ENCODE peak calls at places on chromosomes 6 and 20, in six cellular contexts. One of them, this sample, is unnamed.

GRCh38 chr20:46965477-46965876 is 70.8 kb downstream of the EYA2 start:
- DNase-seq in GM12878: no peak
- DNase-seq in H1: no peak
- DNase-seq in HepG2: no peak
- DNase-seq in K562: no peak
- DNase-seq in GM23338: no peak
- DNase-seq in this sample: no peak

GRCh38 chr20:38825901-38826625 is 20.6 kb downstream of the PPP1R16B start:
- DNase-seq in H1: no peak
- DNase-seq in GM12878: no peak
- DNase-seq in HepG2: peak; percentile 85
- DNase-seq in GM23338: peak; percentile 79
- DNase-seq in K562: no peak
- DNase-seq in this sample: no peak

GRCh38 chr6:45946352-45946751 is 69.3 kb downstream of the CLIC5 start:
- DNase-seq in HepG2: peak; percentile 25
- DNase-seq in H1: no peak
- DNase-seq in GM12878: no peak
- DNase-seq in K562: no peak
- DNase-seq in GM23338: peak; percentile 59
- DNase-seq in this sample: peak; percentile 45

GRCh38 chr20:53654932-53655674 is 61.5 kb upstream of the ZNF217 start:
- DNase-seq in HepG2: no peak
- DNase-seq in K562: no peak
- DNase-seq in GM23338: no peak
- DNase-seq in H1: no peak
- DNase-seq in GM12878: no peak
- DNase-seq in this sample: no peak

GRCh38 chr6:30779850-30780641 is 35.7 kb upstream of the IER3 start:
- DNase-seq in GM12878: no peak
- DNase-seq in K562: no peak
- DNase-seq in GM23338: no peak
- DNase-seq in H1: no peak
- DNase-seq in HepG2: no peak
- DNase-seq in this sample: no peak

GRCh38 chr6:92577077-92577719 is 842.2 kb downstream of the EPHA7 start:
- DNase-seq in GM12878: no peak
- DNase-seq in HepG2: peak; percentile 52
- DNase-seq in GM23338: peak; percentile 53
- DNase-seq in K562: no peak
- DNase-seq in H1: peak; percentile 25
- DNase-seq in this sample: peak; percentile 18

GRCh38 chr6:62775427-62776022 is 435.7 kb upstream of the FKBP1C start:
- DNase-seq in GM23338: peak; percentile 61
- DNase-seq in HepG2: peak; percentile 36
- DNase-seq in K562: no peak
- DNase-seq in H1: no peak
- DNase-seq in GM12878: no peak
- DNase-seq in this sample: no peak

GRCh38 chr6:155528982-155529453 is 73.4 kb upstream of the NOX3 start:
- DNase-seq in K562: no peak
- DNase-seq in GM12878: no peak
- DNase-seq in H1: no peak
- DNase-seq in GM23338: no peak
- DNase-seq in HepG2: peak; percentile 95
- DNase-seq in this sample: no peak

GRCh38 chr6:119195848-119196247 is 117.4 kb upstream of the FAM184A start:
- DNase-seq in GM12878: no peak
- DNase-seq in H1: no peak
- DNase-seq in GM23338: no peak
- DNase-seq in K562: no peak
- DNase-seq in HepG2: no peak
- DNase-seq in this sample: no peak

GRCh38 chr6:140500864-140501263 is 1126.4 kb upstream of the CITED2 start:
- DNase-seq in GM23338: no peak
- DNase-seq in K562: no peak
- DNase-seq in HepG2: no peak
- DNase-seq in H1: no peak
- DNase-seq in GM12878: no peak
- DNase-seq in this sample: no peak

GRCh38 chr6:151240036-151240685 is 394 bp downstream of the AKAP12 start:
- DNase-seq in H1: peak; percentile 81
- DNase-seq in HepG2: no peak
- DNase-seq in GM23338: peak; percentile 96
- DNase-seq in GM12878: no peak
- DNase-seq in K562: peak; percentile 79
- DNase-seq in this sample: peak; percentile 89

GRCh38 chr6:71982385-71982784 is 96.0 kb downstream of the RIMS1 start:
- DNase-seq in H1: no peak
- DNase-seq in HepG2: no peak
- DNase-seq in GM23338: no peak
- DNase-seq in K562: no peak
- DNase-seq in GM12878: peak; percentile 32
- DNase-seq in this sample: no peak

GRCh38 chr6:11413728-11414127 is 123.8 kb upstream of the TMEM170B start:
- DNase-seq in GM12878: no peak
- DNase-seq in H1: no peak
- DNase-seq in K562: no peak
- DNase-seq in GM23338: no peak
- DNase-seq in HepG2: no peak
- DNase-seq in this sample: no peak

GRCh38 chr20:46964299-46965123 is 69.9 kb downstream of the EYA2 start:
- DNase-seq in HepG2: no peak
- DNase-seq in K562: no peak
- DNase-seq in H1: no peak
- DNase-seq in GM12878: no peak
- DNase-seq in GM23338: no peak
- DNase-seq in this sample: no peak

GRCh38 chr6:40542175-40542764 is 44.9 kb downstream of the LRFN2 start:
- DNase-seq in H1: no peak
- DNase-seq in GM12878: no peak
- DNase-seq in K562: no peak
- DNase-seq in GM23338: peak; percentile 69
- DNase-seq in HepG2: no peak
- DNase-seq in this sample: peak; percentile 34

GRCh38 chr6:107841265-107841650 is 17.1 kb upstream of the SCML4 start:
- DNase-seq in GM12878: no peak
- DNase-seq in H1: no peak
- DNase-seq in HepG2: no peak
- DNase-seq in GM23338: no peak
- DNase-seq in K562: no peak
- DNase-seq in this sample: no peak

GRCh38 chr6:7195330-7196018 is 87.7 kb downstream of the RREB1 start:
- DNase-seq in GM12878: no peak
- DNase-seq in GM23338: peak; percentile 25
- DNase-seq in K562: no peak
- DNase-seq in HepG2: no peak
- DNase-seq in H1: no peak
- DNase-seq in this sample: no peak

GRCh38 chr20:9093203-9093962 is 24.5 kb downstream of the PLCB4 start:
- DNase-seq in K562: no peak
- DNase-seq in GM23338: no peak
- DNase-seq in H1: no peak
- DNase-seq in GM12878: no peak
- DNase-seq in HepG2: no peak
- DNase-seq in this sample: no peak

GRCh38 chr20:9088556-9088955 is 19.7 kb downstream of the PLCB4 start:
- DNase-seq in K562: no peak
- DNase-seq in H1: no peak
- DNase-seq in GM12878: no peak
- DNase-seq in GM23338: no peak
- DNase-seq in HepG2: no peak
- DNase-seq in this sample: no peak

GRCh38 chr20:9087531-9088217 is 18.8 kb downstream of the PLCB4 start:
- DNase-seq in K562: no peak
- DNase-seq in GM23338: no peak
- DNase-seq in GM12878: no peak
- DNase-seq in H1: no peak
- DNase-seq in HepG2: no peak
- DNase-seq in this sample: no peak

DNA sequence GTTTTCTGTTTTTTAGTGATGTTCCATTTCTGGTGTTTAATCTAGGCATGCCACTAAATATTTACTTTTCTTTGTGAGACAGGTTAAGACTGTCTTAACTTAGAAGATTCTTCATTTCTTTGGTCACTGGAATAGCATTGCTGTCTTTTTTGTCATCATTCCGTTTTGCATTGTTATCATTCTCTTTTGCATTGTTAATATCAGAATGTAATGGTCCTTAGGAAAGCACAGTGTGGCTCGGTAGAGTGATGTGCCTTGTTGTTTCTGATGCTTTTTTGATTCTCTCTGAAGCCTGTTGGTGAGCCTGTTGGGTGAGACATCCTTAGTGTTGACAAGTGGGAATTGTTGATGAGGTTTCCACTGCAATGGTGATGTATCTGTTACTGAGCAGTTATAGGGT is 23.2 kb downstream of the PLCB4 start:
- DNase-seq in GM23338: no peak
- DNase-seq in K562: no peak
- DNase-seq in HepG2: no peak
- DNase-seq in GM12878: no peak
- DNase-seq in H1: no peak
- DNase-seq in this sample: no peak
- TF ChIP-seq CREB1 in GM23338: no peak
- TF ChIP-seq CREB1 in K562: no peak
- TF ChIP-seq CREB1 in HepG2: no peak
- TF ChIP-seq CREB1 in GM12878: no peak
- TF ChIP-seq CREB1 in H1: no peak
- TF ChIP-seq CREB1 in this sample: no peak

GRCh38 chr20:63957004-63957689 is 931 bp upstream of the UCKL1 start:
- DNase-seq in GM23338: peak; percentile 83
- DNase-seq in H1: peak; percentile 73
- DNase-seq in GM12878: no peak
- DNase-seq in HepG2: peak; percentile 85
- DNase-seq in K562: peak; percentile 76
- DNase-seq in this sample: peak; percentile 78

GRCh38 chr20:63956664-63957003 is 418 bp upstream of the UCKL1 start:
- DNase-seq in GM12878: no peak
- DNase-seq in K562: no peak
- DNase-seq in GM23338: no peak
- DNase-seq in H1: no peak
- DNase-seq in HepG2: no peak
- DNase-seq in this sample: no peak

GRCh38 chr20:63953764-63954429 is 2.3 kb downstream of the UCKL1 start:
- DNase-seq in HepG2: no peak
- DNase-seq in GM23338: no peak
- DNase-seq in GM12878: no peak
- DNase-seq in H1: no peak
- DNase-seq in K562: no peak
- DNase-seq in this sample: no peak

GRCh38 chr20:63955846-63956663 is at the start of gene UCKL1:
- DNase-seq in HepG2: peak; percentile 91
- DNase-seq in K562: peak; percentile 79
- DNase-seq in GM23338: peak; percentile 94
- DNase-seq in H1: no peak
- DNase-seq in GM12878: no peak
- DNase-seq in this sample: peak; percentile 90

DNA sequence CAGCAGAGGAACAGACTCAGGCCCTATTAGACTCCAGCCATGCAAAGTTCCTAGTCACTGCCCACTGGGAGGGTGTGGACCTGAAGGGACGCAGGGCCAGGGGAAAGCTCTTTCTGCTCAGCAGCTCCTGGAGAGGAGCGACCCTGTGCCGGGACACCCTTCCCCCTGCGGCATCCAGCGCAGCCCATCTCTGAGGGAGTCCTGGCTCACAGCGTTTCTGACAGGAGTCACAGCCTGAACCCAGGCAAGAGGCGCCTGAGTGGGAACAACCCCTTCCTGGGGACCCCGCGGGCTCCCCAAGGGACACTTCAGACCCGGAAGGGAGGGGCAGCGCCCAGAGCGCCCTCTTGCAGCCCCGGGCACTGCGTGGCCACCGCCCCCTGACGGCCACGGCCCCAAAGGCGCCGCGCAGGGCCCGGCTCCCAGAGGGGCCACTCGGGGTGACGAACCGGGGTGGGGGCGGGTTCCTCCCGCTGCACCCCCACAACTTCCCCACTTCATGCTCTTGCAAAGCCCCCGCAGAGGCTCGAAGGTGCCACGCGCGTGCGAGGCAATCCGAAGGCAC is 853 bp downstream of the UCKL1 start:
- DNase-seq in GM23338: peak; percentile 44
- DNase-seq in HepG2: peak; percentile 33
- DNase-seq in H1: no peak
- DNase-seq in GM12878: no peak
- DNase-seq in K562: peak; percentile 65
- DNase-seq in this sample: peak; percentile 32
- TF ChIP-seq CREB1 in GM23338: no peak
- TF ChIP-seq CREB1 in HepG2: no peak
- TF ChIP-seq CREB1 in H1: no peak
- TF ChIP-seq CREB1 in GM12878: peak; percentile 27
- TF ChIP-seq CREB1 in K562: no peak
- TF ChIP-seq CREB1 in this sample: no peak

DNA sequence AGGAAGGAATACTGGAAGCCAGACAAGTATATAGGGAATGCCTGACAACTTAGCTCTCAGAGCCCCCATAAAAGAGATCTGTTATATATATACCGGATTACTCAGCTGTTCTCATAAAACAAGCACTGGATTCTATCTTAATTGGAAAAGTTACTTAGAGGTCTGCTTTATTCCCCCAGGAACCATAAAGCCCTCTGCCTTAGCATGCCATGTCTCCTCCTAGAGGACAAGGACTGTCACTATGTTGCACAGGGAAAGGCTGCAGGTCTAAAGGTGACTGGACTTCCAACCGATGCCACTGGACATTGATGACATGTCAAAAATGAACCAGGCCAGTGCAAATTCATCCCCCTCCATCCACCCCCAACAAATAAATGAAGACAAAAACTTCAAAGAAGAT is 6.4 kb downstream of the EXOC2 start:
- DNase-seq in H1: no peak
- DNase-seq in K562: peak; percentile 26
- DNase-seq in HepG2: peak; percentile 42
- DNase-seq in GM12878: no peak
- DNase-seq in GM23338: peak; percentile 53
- DNase-seq in this sample: no peak
- TF ChIP-seq CREB1 in H1: no peak
- TF ChIP-seq CREB1 in K562: no peak
- TF ChIP-seq CREB1 in HepG2: no peak
- TF ChIP-seq CREB1 in GM12878: no peak
- TF ChIP-seq CREB1 in GM23338: no peak
- TF ChIP-seq CREB1 in this sample: no peak

DNA sequence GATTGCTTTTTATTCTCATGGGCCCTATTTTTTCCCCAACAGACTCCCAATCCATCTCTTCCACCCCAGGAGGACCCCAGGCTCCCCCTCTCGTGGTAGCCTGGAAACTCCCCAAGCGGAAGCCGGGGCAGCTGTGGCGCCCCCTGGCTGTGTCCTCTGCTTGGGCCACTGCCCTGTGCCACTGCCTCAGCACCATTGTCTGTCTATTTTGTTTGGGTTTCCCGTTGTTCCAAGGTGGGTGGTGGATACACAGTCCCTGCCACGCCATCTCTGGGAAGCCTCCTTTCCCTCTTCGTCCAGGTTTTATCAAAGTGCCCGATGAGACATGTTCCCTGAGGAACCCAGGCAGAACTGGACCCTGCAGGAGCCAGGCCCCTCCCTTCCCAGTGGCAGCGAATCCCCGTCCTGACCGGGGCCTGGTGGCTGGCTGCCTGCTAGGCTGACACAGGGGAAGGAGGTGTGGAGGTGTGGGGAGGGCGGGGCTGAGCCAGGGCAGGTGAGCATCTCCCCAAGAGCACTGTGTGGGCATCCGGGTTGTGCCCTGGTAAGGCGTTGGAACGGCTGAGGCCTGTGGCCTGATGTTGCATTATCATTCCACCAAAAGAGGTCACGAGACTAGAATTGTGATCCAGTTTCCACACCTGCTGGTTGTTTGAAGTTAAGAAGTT is 228.2 kb downstream of the CDH4 start:
- DNase-seq in GM12878: no peak
- DNase-seq in K562: no peak
- DNase-seq in GM23338: peak; percentile 43
- DNase-seq in H1: no peak
- DNase-seq in HepG2: no peak
- DNase-seq in this sample: peak; percentile 52
- TF ChIP-seq CREB1 in GM12878: no peak
- TF ChIP-seq CREB1 in K562: no peak
- TF ChIP-seq CREB1 in GM23338: no peak
- TF ChIP-seq CREB1 in H1: no peak
- TF ChIP-seq CREB1 in HepG2: no peak
- TF ChIP-seq CREB1 in this sample: no peak

This sample was measured in WTC11.